ENCODE peak calls at places on chromosome 16, in five cellular contexts. One of them, this sample, is unnamed.

GRCh38 chr16:13429411-13429810 is 490.5 kb upstream of the ERCC4 start:
- DNase-seq in activated gamma-delta T cell treated with anti-CD3 and anti-CD28 coated beads, Interleukin-2, amount 50 U/mL, for 16 hours: no peak
- DNase-seq in Caki2: no peak
- DNase-seq in naive B cell: no peak
- DNase-seq in activated CD4-positive, alpha-beta T cell treated with anti-CD3 and anti-CD28 coated beads, Interleukin-2, amount 50 U/mL, for 48 hours: no peak
- DNase-seq in this sample: no peak

GRCh38 chr16:79278506-79278905 is 322.0 kb downstream of the MAF start:
- DNase-seq in naive B cell: no peak
- DNase-seq in activated CD4-positive, alpha-beta T cell treated with anti-CD3 and anti-CD28 coated beads, Interleukin-2, amount 50 U/mL, for 48 hours: peak
- DNase-seq in activated gamma-delta T cell treated with anti-CD3 and anti-CD28 coated beads, Interleukin-2, amount 50 U/mL, for 16 hours: peak
- DNase-seq in Caki2: no peak
- DNase-seq in this sample: peak

GRCh38 chr16:85688586-85689284 is at the start of gene GINS2:
- DNase-seq in activated CD4-positive, alpha-beta T cell treated with anti-CD3 and anti-CD28 coated beads, Interleukin-2, amount 50 U/mL, for 48 hours: peak
- DNase-seq in naive B cell: peak
- DNase-seq in activated gamma-delta T cell treated with anti-CD3 and anti-CD28 coated beads, Interleukin-2, amount 50 U/mL, for 16 hours: peak
- DNase-seq in Caki2: peak
- DNase-seq in this sample: peak

GRCh38 chr16:67169011-67169451 is 1.3 kb upstream of the NOL3 start:
- DNase-seq in naive B cell: no peak
- DNase-seq in Caki2: no peak
- DNase-seq in activated gamma-delta T cell treated with anti-CD3 and anti-CD28 coated beads, Interleukin-2, amount 50 U/mL, for 16 hours: no peak
- DNase-seq in activated CD4-positive, alpha-beta T cell treated with anti-CD3 and anti-CD28 coated beads, Interleukin-2, amount 50 U/mL, for 48 hours: no peak
- DNase-seq in this sample: no peak

GRCh38 chr16:31699601-31700000 is 171.9 kb downstream of the AHSP start:
- DNase-seq in activated gamma-delta T cell treated with anti-CD3 and anti-CD28 coated beads, Interleukin-2, amount 50 U/mL, for 16 hours: no peak
- DNase-seq in activated CD4-positive, alpha-beta T cell treated with anti-CD3 and anti-CD28 coated beads, Interleukin-2, amount 50 U/mL, for 48 hours: no peak
- DNase-seq in naive B cell: no peak
- DNase-seq in Caki2: no peak
- DNase-seq in this sample: no peak

GRCh38 chr16:25065899-25066298 is 45.6 kb upstream of the LCMT1 start:
- DNase-seq in activated gamma-delta T cell treated with anti-CD3 and anti-CD28 coated beads, Interleukin-2, amount 50 U/mL, for 16 hours: no peak
- DNase-seq in activated CD4-positive, alpha-beta T cell treated with anti-CD3 and anti-CD28 coated beads, Interleukin-2, amount 50 U/mL, for 48 hours: no peak
- DNase-seq in Caki2: no peak
- DNase-seq in naive B cell: peak
- DNase-seq in this sample: no peak

GRCh38 chr16:57875347-57875746 is 73.1 kb upstream of the KIFC3 start:
- DNase-seq in activated CD4-positive, alpha-beta T cell treated with anti-CD3 and anti-CD28 coated beads, Interleukin-2, amount 50 U/mL, for 48 hours: no peak
- DNase-seq in Caki2: no peak
- DNase-seq in naive B cell: no peak
- DNase-seq in activated gamma-delta T cell treated with anti-CD3 and anti-CD28 coated beads, Interleukin-2, amount 50 U/mL, for 16 hours: no peak
- DNase-seq in this sample: no peak

GRCh38 chr16:89217388-89218191 is at the start of gene ZNF778:
- DNase-seq in naive B cell: peak
- DNase-seq in activated CD4-positive, alpha-beta T cell treated with anti-CD3 and anti-CD28 coated beads, Interleukin-2, amount 50 U/mL, for 48 hours: peak
- DNase-seq in activated gamma-delta T cell treated with anti-CD3 and anti-CD28 coated beads, Interleukin-2, amount 50 U/mL, for 16 hours: peak
- DNase-seq in Caki2: peak
- DNase-seq in this sample: peak

This sample was measured in activated CD8-positive, alpha-beta memory T cell treated with anti-CD3 and anti-CD28 coated beads, Interleukin-2, amount 50 U/mL, for 48 hours.